ENCODE peak calls at places on chromosomes 6 and 20, in nine cellular contexts. One of them, this sample, is unnamed.

GRCh38 chr6:30730611-30731435 is 10.7 kb downstream of the TUBB start:
- DNase-seq in dorsolateral prefrontal cortex: peak; percentile 69
- DNase-seq in GM13977: peak; percentile 76
- DNase-seq in pancreas: peak; percentile 92
- DNase-seq in endodermal cell: peak; percentile 94
- DNase-seq in neural crest cell: peak; percentile 57
- DNase-seq in activated CD8-positive, alpha-beta T cell treated with anti-CD3 and anti-CD28 coated beads for 36 hours: peak; percentile 93
- DNase-seq in left lung: peak; percentile 93
- DNase-seq in H1: peak; percentile 87
- DNase-seq in this sample: peak; percentile 80

GRCh38 chr20:62066983-62067433 is 1.3 kb upstream of the TAF4 start:
- DNase-seq in dorsolateral prefrontal cortex: no peak
- DNase-seq in pancreas: no peak
- DNase-seq in activated CD8-positive, alpha-beta T cell treated with anti-CD3 and anti-CD28 coated beads for 36 hours: peak; percentile 36
- DNase-seq in H1: no peak
- DNase-seq in endodermal cell: peak; percentile 72
- DNase-seq in left lung: no peak
- DNase-seq in GM13977: peak; percentile 77
- DNase-seq in neural crest cell: no peak
- DNase-seq in this sample: peak; percentile 70

GRCh38 chr6:79635179-79635578 is 4.0 kb downstream of the SH3BGRL2 start:
- DNase-seq in left lung: no peak
- DNase-seq in activated CD8-positive, alpha-beta T cell treated with anti-CD3 and anti-CD28 coated beads for 36 hours: no peak
- DNase-seq in GM13977: no peak
- DNase-seq in neural crest cell: no peak
- DNase-seq in dorsolateral prefrontal cortex: no peak
- DNase-seq in endodermal cell: no peak
- DNase-seq in H1: no peak
- DNase-seq in pancreas: no peak
- DNase-seq in this sample: no peak

GRCh38 chr6:76694779-76695178 is 622.3 kb upstream of the IMPG1 start:
- DNase-seq in dorsolateral prefrontal cortex: no peak
- DNase-seq in activated CD8-positive, alpha-beta T cell treated with anti-CD3 and anti-CD28 coated beads for 36 hours: no peak
- DNase-seq in left lung: no peak
- DNase-seq in neural crest cell: no peak
- DNase-seq in H1: no peak
- DNase-seq in endodermal cell: peak; percentile 54
- DNase-seq in pancreas: no peak
- DNase-seq in GM13977: no peak
- DNase-seq in this sample: no peak

GRCh38 chr6:149990672-149991402 is 27.1 kb downstream of the ULBP1 start:
- DNase-seq in H1: peak; percentile 70
- DNase-seq in pancreas: peak; percentile 17
- DNase-seq in dorsolateral prefrontal cortex: no peak
- DNase-seq in neural crest cell: no peak
- DNase-seq in activated CD8-positive, alpha-beta T cell treated with anti-CD3 and anti-CD28 coated beads for 36 hours: peak; percentile 49
- DNase-seq in left lung: no peak
- DNase-seq in GM13977: peak; percentile 51
- DNase-seq in endodermal cell: peak; percentile 82
- DNase-seq in this sample: peak; percentile 68

GRCh38 chr20:32192698-32193097 is 14.8 kb downstream of the PLAGL2 start:
- DNase-seq in dorsolateral prefrontal cortex: no peak
- DNase-seq in activated CD8-positive, alpha-beta T cell treated with anti-CD3 and anti-CD28 coated beads for 36 hours: no peak
- DNase-seq in pancreas: no peak
- DNase-seq in endodermal cell: peak; percentile 13
- DNase-seq in GM13977: no peak
- DNase-seq in H1: no peak
- DNase-seq in left lung: no peak
- DNase-seq in neural crest cell: no peak
- DNase-seq in this sample: no peak

GRCh38 chr6:81944661-81945060 is 192.2 kb upstream of the TENT5A start:
- DNase-seq in neural crest cell: no peak
- DNase-seq in dorsolateral prefrontal cortex: no peak
- DNase-seq in GM13977: no peak
- DNase-seq in H1: no peak
- DNase-seq in endodermal cell: no peak
- DNase-seq in left lung: no peak
- DNase-seq in activated CD8-positive, alpha-beta T cell treated with anti-CD3 and anti-CD28 coated beads for 36 hours: no peak
- DNase-seq in pancreas: no peak
- DNase-seq in this sample: no peak

GRCh38 chr6:76774750-76775396 is 688.4 kb downstream of the HTR1B start:
- DNase-seq in GM13977: no peak
- DNase-seq in H1: no peak
- DNase-seq in activated CD8-positive, alpha-beta T cell treated with anti-CD3 and anti-CD28 coated beads for 36 hours: no peak
- DNase-seq in pancreas: peak; percentile 58
- DNase-seq in neural crest cell: no peak
- DNase-seq in dorsolateral prefrontal cortex: no peak
- DNase-seq in endodermal cell: peak; percentile 56
- DNase-seq in left lung: no peak
- DNase-seq in this sample: no peak

GRCh38 chr6:143232849-143233248 is 172.2 kb downstream of the AIG1 start:
- DNase-seq in endodermal cell: peak; percentile 83
- DNase-seq in H1: peak; percentile 68
- DNase-seq in pancreas: peak; percentile 20
- DNase-seq in activated CD8-positive, alpha-beta T cell treated with anti-CD3 and anti-CD28 coated beads for 36 hours: peak; percentile 61
- DNase-seq in left lung: no peak
- DNase-seq in neural crest cell: peak; percentile 14
- DNase-seq in GM13977: peak; percentile 32
- DNase-seq in dorsolateral prefrontal cortex: no peak
- DNase-seq in this sample: peak; percentile 43

GRCh38 chr6:108222064-108222463 is 38.8 kb downstream of the SNX3 start:
- DNase-seq in pancreas: no peak
- DNase-seq in neural crest cell: no peak
- DNase-seq in left lung: no peak
- DNase-seq in activated CD8-positive, alpha-beta T cell treated with anti-CD3 and anti-CD28 coated beads for 36 hours: peak; percentile 11
- DNase-seq in GM13977: no peak
- DNase-seq in H1: no peak
- DNase-seq in endodermal cell: no peak
- DNase-seq in dorsolateral prefrontal cortex: no peak
- DNase-seq in this sample: no peak

GRCh38 chr6:142531727-142532126 is 229.9 kb downstream of the ADGRG6 start:
- DNase-seq in pancreas: no peak
- DNase-seq in H1: no peak
- DNase-seq in dorsolateral prefrontal cortex: no peak
- DNase-seq in activated CD8-positive, alpha-beta T cell treated with anti-CD3 and anti-CD28 coated beads for 36 hours: no peak
- DNase-seq in neural crest cell: no peak
- DNase-seq in GM13977: no peak
- DNase-seq in endodermal cell: no peak
- DNase-seq in left lung: no peak
- DNase-seq in this sample: no peak

GRCh38 chr6:147676896-147677295 is 168.4 kb downstream of the SAMD5 start:
- DNase-seq in neural crest cell: no peak
- DNase-seq in activated CD8-positive, alpha-beta T cell treated with anti-CD3 and anti-CD28 coated beads for 36 hours: no peak
- DNase-seq in GM13977: no peak
- DNase-seq in pancreas: no peak
- DNase-seq in endodermal cell: no peak
- DNase-seq in dorsolateral prefrontal cortex: no peak
- DNase-seq in left lung: no peak
- DNase-seq in H1: no peak
- DNase-seq in this sample: no peak

GRCh38 chr6:8494730-8495129 is 59.4 kb upstream of the SLC35B3 start:
- DNase-seq in left lung: no peak
- DNase-seq in endodermal cell: no peak
- DNase-seq in activated CD8-positive, alpha-beta T cell treated with anti-CD3 and anti-CD28 coated beads for 36 hours: no peak
- DNase-seq in neural crest cell: no peak
- DNase-seq in GM13977: no peak
- DNase-seq in pancreas: no peak
- DNase-seq in H1: no peak
- DNase-seq in dorsolateral prefrontal cortex: no peak
- DNase-seq in this sample: no peak

GRCh38 chr20:56924976-56925695 is 296.0 kb downstream of the TFAP2C start:
- DNase-seq in endodermal cell: peak; percentile 92
- DNase-seq in neural crest cell: peak; percentile 94
- DNase-seq in dorsolateral prefrontal cortex: peak; percentile 36
- DNase-seq in GM13977: peak; percentile 17
- DNase-seq in activated CD8-positive, alpha-beta T cell treated with anti-CD3 and anti-CD28 coated beads for 36 hours: no peak
- DNase-seq in H1: peak; percentile 85
- DNase-seq in left lung: no peak
- DNase-seq in pancreas: peak; percentile 31
- DNase-seq in this sample: no peak

GRCh38 chr6:32113386-32114352 is 4.5 kb upstream of the TNXB start:
- DNase-seq in neural crest cell: no peak
- DNase-seq in GM13977: no peak
- DNase-seq in endodermal cell: peak; percentile 83
- DNase-seq in left lung: no peak
- DNase-seq in dorsolateral prefrontal cortex: peak; percentile 65
- DNase-seq in activated CD8-positive, alpha-beta T cell treated with anti-CD3 and anti-CD28 coated beads for 36 hours: no peak
- DNase-seq in H1: no peak
- DNase-seq in pancreas: peak; percentile 60
- DNase-seq in this sample: no peak
- TF ChIP-seq CTCF in neural crest cell: no peak
- TF ChIP-seq CTCF in GM13977: no peak
- TF ChIP-seq CTCF in endodermal cell: peak; percentile 48
- TF ChIP-seq CTCF in left lung: no peak
- TF ChIP-seq CTCF in dorsolateral prefrontal cortex: no peak
- TF ChIP-seq CTCF in activated CD8-positive, alpha-beta T cell treated with anti-CD3 and anti-CD28 coated beads for 36 hours: no peak
- TF ChIP-seq CTCF in H1: peak; percentile 42
- TF ChIP-seq CTCF in pancreas: no peak
- TF ChIP-seq CTCF in this sample: no peak

GRCh38 chr20:969868-970267 is 32.2 kb downstream of the RSPO4 start:
- DNase-seq in left lung: no peak
- DNase-seq in H1: no peak
- DNase-seq in activated CD8-positive, alpha-beta T cell treated with anti-CD3 and anti-CD28 coated beads for 36 hours: no peak
- DNase-seq in neural crest cell: no peak
- DNase-seq in dorsolateral prefrontal cortex: no peak
- DNase-seq in endodermal cell: no peak
- DNase-seq in pancreas: no peak
- DNase-seq in GM13977: no peak
- DNase-seq in this sample: no peak

GRCh38 chr20:972256-972655 is 29.9 kb downstream of the RSPO4 start:
- DNase-seq in endodermal cell: no peak
- DNase-seq in neural crest cell: no peak
- DNase-seq in dorsolateral prefrontal cortex: no peak
- DNase-seq in GM13977: no peak
- DNase-seq in activated CD8-positive, alpha-beta T cell treated with anti-CD3 and anti-CD28 coated beads for 36 hours: no peak
- DNase-seq in left lung: no peak
- DNase-seq in pancreas: no peak
- DNase-seq in H1: no peak
- DNase-seq in this sample: no peak

GRCh38 chr20:977021-977420 is 25.1 kb downstream of the RSPO4 start:
- DNase-seq in GM13977: no peak
- DNase-seq in H1: no peak
- DNase-seq in endodermal cell: peak; percentile 60
- DNase-seq in neural crest cell: no peak
- DNase-seq in pancreas: no peak
- DNase-seq in dorsolateral prefrontal cortex: no peak
- DNase-seq in activated CD8-positive, alpha-beta T cell treated with anti-CD3 and anti-CD28 coated beads for 36 hours: no peak
- DNase-seq in left lung: no peak
- DNase-seq in this sample: no peak

GRCh38 chr20:976033-976432 is 26.1 kb downstream of the RSPO4 start:
- DNase-seq in pancreas: no peak
- DNase-seq in neural crest cell: no peak
- DNase-seq in activated CD8-positive, alpha-beta T cell treated with anti-CD3 and anti-CD28 coated beads for 36 hours: no peak
- DNase-seq in dorsolateral prefrontal cortex: no peak
- DNase-seq in endodermal cell: no peak
- DNase-seq in H1: no peak
- DNase-seq in left lung: no peak
- DNase-seq in GM13977: no peak
- DNase-seq in this sample: no peak

GRCh38 chr20:973785-974194 is 28.3 kb downstream of the RSPO4 start:
- DNase-seq in H1: no peak
- DNase-seq in dorsolateral prefrontal cortex: no peak
- DNase-seq in pancreas: no peak
- DNase-seq in GM13977: peak; percentile 77
- DNase-seq in endodermal cell: peak; percentile 75
- DNase-seq in neural crest cell: no peak
- DNase-seq in activated CD8-positive, alpha-beta T cell treated with anti-CD3 and anti-CD28 coated beads for 36 hours: peak; percentile 61
- DNase-seq in left lung: no peak
- DNase-seq in this sample: peak; percentile 74
- TF ChIP-seq CTCF in H1: peak; percentile 60
- TF ChIP-seq CTCF in dorsolateral prefrontal cortex: peak; percentile 20
- TF ChIP-seq CTCF in pancreas: no peak
- TF ChIP-seq CTCF in GM13977: peak; percentile 66
- TF ChIP-seq CTCF in endodermal cell: peak; percentile 79
- TF ChIP-seq CTCF in neural crest cell: peak; percentile 52
- TF ChIP-seq CTCF in activated CD8-positive, alpha-beta T cell treated with anti-CD3 and anti-CD28 coated beads for 36 hours: peak; percentile 58
- TF ChIP-seq CTCF in left lung: peak; percentile 31
- TF ChIP-seq CTCF in this sample: peak; percentile 42

DNA sequence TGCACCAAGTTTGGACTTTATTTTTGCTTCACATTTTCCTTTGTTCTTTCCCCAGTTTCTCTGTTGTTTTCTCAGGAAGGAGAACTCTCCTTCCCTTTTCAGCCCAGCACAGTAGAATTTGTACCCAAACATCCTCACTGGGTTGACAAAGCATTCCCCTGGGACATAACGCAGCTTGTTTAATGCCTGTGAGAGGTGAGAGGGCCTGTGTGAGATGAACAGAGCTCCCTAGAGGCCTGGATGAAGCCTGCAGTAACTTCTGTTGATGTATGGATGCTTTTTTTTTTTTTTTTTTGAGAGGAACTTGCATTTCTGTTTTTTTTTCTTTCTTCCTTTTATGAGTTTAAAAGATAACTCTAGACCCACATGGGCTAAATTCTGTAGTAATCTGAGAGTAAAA is 104.9 kb upstream of the SLC22A23 start:
- DNase-seq in activated CD8-positive, alpha-beta T cell treated with anti-CD3 and anti-CD28 coated beads for 36 hours: no peak
- DNase-seq in GM13977: no peak
- DNase-seq in neural crest cell: no peak
- DNase-seq in H1: no peak
- DNase-seq in pancreas: no peak
- DNase-seq in dorsolateral prefrontal cortex: no peak
- DNase-seq in left lung: no peak
- DNase-seq in endodermal cell: peak; percentile 70
- DNase-seq in this sample: no peak
- TF ChIP-seq CTCF in activated CD8-positive, alpha-beta T cell treated with anti-CD3 and anti-CD28 coated beads for 36 hours: no peak
- TF ChIP-seq CTCF in GM13977: no peak
- TF ChIP-seq CTCF in neural crest cell: peak; percentile 51
- TF ChIP-seq CTCF in H1: peak; percentile 6
- TF ChIP-seq CTCF in pancreas: no peak
- TF ChIP-seq CTCF in dorsolateral prefrontal cortex: peak; percentile 28
- TF ChIP-seq CTCF in left lung: no peak
- TF ChIP-seq CTCF in endodermal cell: peak; percentile 66
- TF ChIP-seq CTCF in this sample: no peak

GRCh38 chr6:157270308-157270707 is 53.0 kb downstream of the TMEM242 start:
- DNase-seq in dorsolateral prefrontal cortex: no peak
- DNase-seq in GM13977: no peak
- DNase-seq in left lung: no peak
- DNase-seq in H1: no peak
- DNase-seq in endodermal cell: no peak
- DNase-seq in activated CD8-positive, alpha-beta T cell treated with anti-CD3 and anti-CD28 coated beads for 36 hours: no peak
- DNase-seq in pancreas: no peak
- DNase-seq in neural crest cell: no peak
- DNase-seq in this sample: no peak

GRCh38 chr6:157272372-157272771 is 50.9 kb downstream of the TMEM242 start:
- DNase-seq in H1: no peak
- DNase-seq in pancreas: no peak
- DNase-seq in GM13977: no peak
- DNase-seq in activated CD8-positive, alpha-beta T cell treated with anti-CD3 and anti-CD28 coated beads for 36 hours: no peak
- DNase-seq in endodermal cell: peak; percentile 45
- DNase-seq in dorsolateral prefrontal cortex: no peak
- DNase-seq in neural crest cell: no peak
- DNase-seq in left lung: peak; percentile 61
- DNase-seq in this sample: no peak

GRCh38 chr6:157270916-157271315 is 52.4 kb downstream of the TMEM242 start:
- DNase-seq in neural crest cell: no peak
- DNase-seq in left lung: no peak
- DNase-seq in dorsolateral prefrontal cortex: no peak
- DNase-seq in GM13977: no peak
- DNase-seq in endodermal cell: peak; percentile 16
- DNase-seq in pancreas: no peak
- DNase-seq in H1: no peak
- DNase-seq in activated CD8-positive, alpha-beta T cell treated with anti-CD3 and anti-CD28 coated beads for 36 hours: no peak
- DNase-seq in this sample: no peak

GRCh38 chr6:157271911-157272310 is 51.4 kb downstream of the TMEM242 start:
- DNase-seq in dorsolateral prefrontal cortex: no peak
- DNase-seq in H1: no peak
- DNase-seq in neural crest cell: no peak
- DNase-seq in endodermal cell: peak; percentile 39
- DNase-seq in pancreas: no peak
- DNase-seq in GM13977: no peak
- DNase-seq in left lung: peak; percentile 4
- DNase-seq in activated CD8-positive, alpha-beta T cell treated with anti-CD3 and anti-CD28 coated beads for 36 hours: no peak
- DNase-seq in this sample: no peak

GRCh38 chr6:157271441-157271840 is 51.9 kb downstream of the TMEM242 start:
- DNase-seq in endodermal cell: peak; percentile 38
- DNase-seq in H1: no peak
- DNase-seq in dorsolateral prefrontal cortex: no peak
- DNase-seq in pancreas: no peak
- DNase-seq in left lung: peak; percentile 34
- DNase-seq in activated CD8-positive, alpha-beta T cell treated with anti-CD3 and anti-CD28 coated beads for 36 hours: no peak
- DNase-seq in GM13977: no peak
- DNase-seq in neural crest cell: no peak
- DNase-seq in this sample: no peak
- TF ChIP-seq CTCF in endodermal cell: no peak
- TF ChIP-seq CTCF in H1: no peak
- TF ChIP-seq CTCF in dorsolateral prefrontal cortex: no peak
- TF ChIP-seq CTCF in pancreas: no peak
- TF ChIP-seq CTCF in left lung: no peak
- TF ChIP-seq CTCF in activated CD8-positive, alpha-beta T cell treated with anti-CD3 and anti-CD28 coated beads for 36 hours: no peak
- TF ChIP-seq CTCF in GM13977: no peak
- TF ChIP-seq CTCF in neural crest cell: no peak
- TF ChIP-seq CTCF in this sample: no peak